ENCODE peak calls at places on chromosomes 11 and 22, in nine cellular contexts. G, Z, E, D, I, B, W, M and C are unnamed samples.

GRCh38 chr22:44586337-44586990 is 88.4 kb upstream of the RTL6 start:
- DNase-seq in W (no peak), D (no peak), I (no peak), E (no peak), Z (no peak), G (no peak), M (peak; percentile 56), B (no peak), C (peak; percentile 69)

GRCh38 chr11:92311616-92312449 is 87.2 kb downstream of the FAT3 start:
- DNase-seq in I (no peak), Z (no peak), W (no peak), E (no peak), B (no peak), G (no peak), M (no peak), D (no peak), C (no peak)

GRCh38 chr11:87038235-87038960 is 664 bp downstream of the TMEM135 start:
- DNase-seq in B (peak; percentile 35), M (no peak), Z (no peak), W (no peak), E (no peak), I (peak; percentile 12), D (no peak), G (no peak), C (no peak)

GRCh38 chr11:71962428-71963038 is 33.7 kb downstream of the RNF121 start:
- DNase-seq in I (no peak), M (no peak), B (peak; percentile 76), E (no peak), Z (no peak), D (peak; percentile 34), W (no peak), G (no peak), C (no peak)

GRCh38 chr11:11146830-11147229 is 206.2 kb downstream of the CSNK2A3 start:
- DNase-seq in B (no peak), W (no peak), D (no peak), G (no peak), M (no peak), E (no peak), Z (no peak), I (no peak), C (no peak)

GRCh38 chr22:49413551-49413950 is 414.1 kb downstream of the BRD1 start:
- DNase-seq in I (no peak), B (no peak), E (no peak), D (no peak), W (no peak), M (peak; percentile 11), Z (peak; percentile 12), G (no peak), C (no peak)

GRCh38 chr11:134086376-134086775 is 17.5 kb downstream of the JAM3 start:
- DNase-seq in E (no peak), B (no peak), Z (no peak), I (no peak), M (no peak), G (no peak), D (no peak), W (no peak), C (no peak)

GRCh38 chr11:113447621-113448310 is 27.4 kb downstream of the DRD2 start:
- DNase-seq in I (peak; percentile 40), W (no peak), E (no peak), M (no peak), G (no peak), B (no peak), Z (no peak), D (no peak), C (no peak)

GRCh38 chr11:104361975-104362374 is 198.0 kb upstream of the PDGFD start:
- DNase-seq in E (no peak), Z (no peak), B (no peak), G (no peak), D (no peak), M (no peak), I (no peak), W (no peak), C (no peak)

GRCh38 chr22:30250713-30251267 is 4.2 kb upstream of the LIF start:
- DNase-seq in M (no peak), W (no peak), B (no peak), I (peak; percentile 55), D (no peak), E (no peak), Z (no peak), G (peak; percentile 38), C (no peak)

GRCh38 chr11:78373689-78374088 is 43.9 kb downstream of the GAB2 start:
- DNase-seq in W (no peak), E (no peak), Z (no peak), D (no peak), G (no peak), I (no peak), B (no peak), M (no peak), C (no peak)

DNA sequence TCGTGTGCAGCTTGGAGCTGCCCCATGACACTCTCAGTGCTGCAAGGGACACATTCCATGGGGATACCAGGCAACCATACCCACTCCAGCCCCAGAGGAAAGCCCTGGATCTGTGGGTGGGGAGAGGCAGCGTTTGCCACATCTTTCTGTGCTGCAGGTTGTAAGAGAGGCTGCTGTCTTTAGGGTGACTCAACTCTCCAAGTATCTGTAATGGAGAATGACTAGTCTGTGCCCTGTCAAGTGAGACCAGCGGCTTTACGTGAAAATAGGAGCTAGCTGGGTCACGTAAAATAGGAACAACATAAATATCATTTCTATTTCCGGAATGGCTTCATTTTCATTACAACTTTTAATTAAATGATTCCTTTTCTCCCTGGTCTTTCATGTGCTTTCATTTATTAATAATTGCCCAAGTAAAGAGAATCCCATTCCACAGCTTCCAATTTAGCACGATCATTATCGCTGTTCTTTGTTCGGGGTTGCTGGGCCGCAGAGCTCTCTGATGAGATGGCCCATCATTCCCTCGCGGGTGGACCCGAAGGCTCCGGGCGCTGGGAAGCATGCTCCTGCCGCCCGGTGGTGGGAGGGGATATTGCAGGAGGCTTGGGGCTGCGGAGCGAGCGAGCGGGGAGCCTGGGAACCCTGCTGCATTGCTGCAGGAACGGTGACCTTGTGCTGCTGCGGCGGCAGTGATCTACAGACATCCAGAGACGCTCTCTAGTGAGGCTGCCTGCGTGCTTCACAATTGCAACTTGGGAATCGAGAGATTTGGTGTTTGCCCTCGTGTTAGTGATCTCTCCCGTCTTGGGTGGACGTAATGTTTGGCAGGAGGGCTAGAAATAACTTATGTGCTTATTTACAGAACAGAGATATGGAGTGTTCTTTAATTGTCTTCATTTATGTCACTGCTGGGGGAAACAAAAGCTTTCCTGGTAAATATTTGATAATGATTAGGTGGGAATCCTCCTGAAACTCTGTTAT is 10.6 kb downstream of the SLC6A5 start:
- DNase-seq in Z (peak; percentile 74), I (peak; percentile 90), B (peak; percentile 65), W (peak; percentile 62), M (peak; percentile 74), G (peak; percentile 81), D (peak; percentile 64), E (peak; percentile 41), C (peak; percentile 86)
- H3K27me3 ChIP-seq in Z (peaks cover 50% of the 10 kb centered on the region), I (no peaks in the 10 kb centered on the region), B (peaks cover 42% of the 10 kb centered on the region), W (peaks cover 67% of the 10 kb centered on the region), M (peaks cover 68% of the 10 kb centered on the region), G (peaks cover 54% of the 10 kb centered on the region), D (peaks cover 45% of the 10 kb centered on the region), E (peaks cover 21% of the 10 kb centered on the region), C (peaks cover 72% of the 10 kb centered on the region)

DNA sequence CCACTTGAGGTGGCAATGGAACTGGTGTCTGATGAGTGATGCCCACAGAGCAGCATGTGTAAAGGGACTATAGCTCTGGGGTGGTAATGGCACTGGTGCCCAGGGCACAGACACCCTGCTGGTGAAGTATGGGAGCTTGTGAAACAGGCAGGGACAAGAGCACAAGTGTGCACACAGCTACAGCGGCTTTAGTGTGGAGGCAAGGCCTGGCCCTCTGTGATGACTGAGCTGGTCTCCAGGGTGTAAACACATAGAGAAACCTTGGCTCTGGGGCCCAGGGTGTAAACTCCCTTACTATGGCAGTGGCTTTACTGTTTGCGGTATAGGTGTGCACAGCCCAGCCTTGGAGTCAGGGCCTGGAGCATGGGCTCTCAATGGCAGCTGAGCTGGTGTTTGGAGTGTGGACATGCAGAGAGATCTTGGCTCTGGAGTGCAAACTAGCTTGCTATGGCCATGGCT is 46.3 kb downstream of the BIRC2 start:
- DNase-seq in B (no peak), M (no peak), Z (no peak), W (no peak), I (no peak), D (no peak), E (no peak), G (no peak), C (no peak)
- TF ChIP-seq POLR2AphosphoS5 in B (no peak), M (no peak), Z (no peak), W (no peak), I (no peak), D (peak; percentile 68), E (no peak), G (no peak), C (no peak)

DNA sequence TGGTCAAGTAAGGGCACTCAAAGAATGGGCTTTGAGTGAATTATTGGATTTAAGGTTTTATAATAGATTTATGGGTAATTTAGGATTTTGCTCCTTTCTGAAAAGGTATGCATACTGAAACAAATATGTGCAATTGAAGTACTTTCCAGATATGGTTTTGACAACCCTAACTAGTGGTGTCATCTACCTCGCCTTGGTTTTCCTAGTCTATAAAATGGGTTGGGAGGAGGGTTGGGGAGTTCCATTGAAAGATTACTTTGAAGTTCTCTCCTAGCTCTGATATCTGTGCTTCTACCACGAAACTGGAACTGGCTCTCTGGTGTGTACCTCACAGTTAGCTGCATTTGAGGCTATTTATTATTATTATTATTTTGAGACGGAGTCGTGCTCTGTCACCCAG is 431 bp upstream of the SPTBN2 start:
- DNase-seq in Z (no peak), G (no peak), W (no peak), B (no peak), D (no peak), I (no peak), M (no peak), E (no peak), C (no peak)
- H3K27me3 ChIP-seq in Z (no peaks in the 10 kb centered on the region), G (peaks cover 26% of the 10 kb centered on the region), W (peaks cover 58% of the 10 kb centered on the region), B (peaks cover 22% of the 10 kb centered on the region), D (peaks cover 66% of the 10 kb centered on the region), I (no peaks in the 10 kb centered on the region), M (peaks cover 60% of the 10 kb centered on the region), E (peaks cover 14% of the 10 kb centered on the region), C (peaks cover 57% of the 10 kb centered on the region)

DNA sequence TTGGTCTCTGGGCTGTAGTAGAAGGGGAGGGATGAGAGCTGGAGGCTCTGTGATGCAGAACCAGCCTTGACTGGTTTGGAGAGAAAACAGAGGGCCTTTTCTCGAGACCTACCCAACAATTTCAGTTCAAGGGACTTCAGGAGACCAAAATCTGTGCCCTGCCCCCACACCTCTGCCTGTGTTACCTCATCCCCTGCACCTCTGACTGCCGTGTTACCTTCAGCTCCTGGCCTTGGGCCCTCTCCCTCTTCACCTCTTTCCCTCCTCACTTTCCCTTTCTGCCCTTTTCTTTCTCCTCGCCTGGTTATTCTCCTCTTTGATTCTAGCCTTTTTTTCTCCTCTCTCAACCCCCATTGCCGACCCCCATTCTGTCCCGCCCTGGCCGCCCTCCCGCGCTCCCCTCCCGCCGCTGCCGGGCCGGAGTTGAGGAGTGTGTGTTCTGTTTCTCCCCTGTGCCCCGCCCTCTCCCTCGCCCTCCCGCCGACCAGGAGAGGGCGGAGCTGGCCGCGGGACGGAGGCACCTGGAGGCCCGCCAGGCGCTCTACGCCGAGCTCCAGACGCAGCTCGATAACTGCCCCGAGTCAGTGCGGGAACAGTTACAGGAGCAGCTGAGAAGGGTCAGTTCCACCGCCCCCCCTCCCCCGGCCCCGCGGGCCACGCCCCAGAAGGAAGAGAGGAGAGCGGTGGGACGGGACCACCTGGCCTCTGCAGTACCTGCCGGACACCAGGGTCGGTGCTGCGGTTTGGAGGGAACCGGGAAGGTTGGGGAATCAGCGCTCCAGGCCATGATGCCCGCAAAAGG is 27.2 kb downstream of the PHLDB1 start:
- DNase-seq in D (peak; percentile 38), B (no peak), Z (peak; percentile 84), I (peak; percentile 69), W (peak; percentile 88), E (no peak), G (peak; percentile 90), M (peak; percentile 94), C (no peak)
- TF ChIP-seq POLR2AphosphoS5 in D (no peak), B (no peak), Z (no peak), I (no peak), W (peak; percentile 52), E (peak; percentile 42), G (peak; percentile 60), M (peak; percentile 26), C (peak; percentile 58)